ENCODE peak calls at places on chromosomes 5 and 9, in ten cellular contexts. B is stimulated activated effector memory CD8-positive, alpha-beta T cell treated with anti-CD3 and anti-CD28 coated beads, Interleukin-12 subunit alpha, Interleukin-12 subunit beta, amount 100 ng/mL, for 72 hours; G is stimulated activated CD4-positive, alpha-beta T cell treated with anti-CD3 and anti-CD28 coated beads, TNF-alpha, amount 100 ng/mL, for 4 hours; H is ELR; V is bronchial epithelial cell; X is Kasumi-1; F is stimulated activated naive B cell treated with anti-CD40 and anti-IgM and Interleukin-4, amounts not matched to agents 10 μg/mL and 1 μg/mL and 100 μg/mL, for 72 hours; Z is GDM1; P is putamen; S is HEK293T. I is an unnamed sample.

GRCh38 chr9:1173211-1173610 is 123.1 kb downstream of the DMRT2 start:
- DNase-seq in B (no peak), G (no peak), H (no peak), V (peak; percentile 46), X (no peak), F (no peak), Z (no peak), P (no peak), S (no peak), I (no peak)

GRCh38 chr5:143065185-143065584 is 295.0 kb downstream of the ARHGAP26 start:
- DNase-seq in B (no peak), G (no peak), H (no peak), V (peak; percentile 73), X (no peak), F (no peak), Z (no peak), P (no peak), S (no peak), I (no peak)

GRCh38 chr9:136149853-136150252 is 31.2 kb upstream of the TMEM250 start:
- DNase-seq in B (no peak), G (no peak), H (no peak), V (no peak), X (no peak), F (no peak), Z (no peak), P (no peak), S (no peak), I (no peak)

GRCh38 chr5:141354900-141355469 is at the start of gene PCDHGA4:
- DNase-seq in B (peak; percentile 45), G (no peak), H (peak; percentile 39), V (no peak), X (no peak), F (no peak), Z (no peak), P (no peak), S (no peak), I (no peak)

GRCh38 chr9:135611875-135612209 is 27.5 kb downstream of the GLT6D1 start:
- DNase-seq in B (no peak), G (no peak), H (no peak), V (no peak), X (no peak), F (no peak), Z (no peak), P (no peak), S (no peak), I (no peak)

GRCh38 chr9:77807846-77808749 is 160.0 kb upstream of the GNA14 start:
- DNase-seq in B (no peak), G (no peak), H (no peak), V (no peak), X (no peak), F (no peak), Z (no peak), P (no peak), S (no peak), I (no peak)

GRCh38 chr5:174693697-174694400 is 30.5 kb upstream of the MSX2 start:
- DNase-seq in B (no peak), G (no peak), H (no peak), V (peak; percentile 5), X (no peak), F (no peak), Z (no peak), P (no peak), S (no peak), I (no peak)

GRCh38 chr9:16515879-16516289 is 354.6 kb downstream of the BNC2 start:
- DNase-seq in B (no peak), G (no peak), H (no peak), V (no peak), X (no peak), F (no peak), Z (no peak), P (no peak), S (no peak), I (no peak)

GRCh38 chr5:89929834-89930233 is 479.7 kb downstream of the CETN3 start:
- DNase-seq in B (no peak), G (no peak), H (no peak), V (no peak), X (no peak), F (no peak), Z (no peak), P (no peak), S (no peak), I (no peak)

GRCh38 chr9:111516061-111516465 is 8.9 kb upstream of the ZNF483 start:
- DNase-seq in B (no peak), G (no peak), H (peak; percentile 30), V (peak; percentile 37), X (no peak), F (no peak), Z (no peak), P (no peak), S (no peak), I (no peak)

GRCh38 chr5:151234476-151235238 is 10.8 kb upstream of the CCDC69 start:
- DNase-seq in B (no peak), G (no peak), H (peak; percentile 28), V (no peak), X (no peak), F (peak; percentile 37), Z (no peak), P (no peak), S (no peak), I (no peak)

I was measured in esophagus squamous epithelium.